ENCODE peak calls at places on chromosome 15, in five cellular contexts. H is B cell, C is tibial artery, E is endothelial cell, G is COR-L47. I is an unnamed sample.

GRCh38 chr15:69403611-69404010 is 10.5 kb upstream of the KIF23 start:
- DNase-seq in H (no peak), C (no peak), E (no peak), G (no peak), I (no peak)

GRCh38 chr15:52805351-52806283 is 15.5 kb upstream of the ONECUT1 start:
- DNase-seq in H (peak), C (no peak), E (peak), G (no peak), I (no peak)

GRCh38 chr15:62306851-62307504 is 141.9 kb upstream of the C2CD4B start:
- DNase-seq in H (peak), C (no peak), E (peak), G (peak), I (no peak)

GRCh38 chr15:98799461-98799971 is 151.2 kb downstream of the IGF1R start:
- DNase-seq in H (no peak), C (no peak), E (peak), G (peak), I (no peak)

GRCh38 chr15:50883903-50884302 is 24.6 kb upstream of the AP4E1 start:
- DNase-seq in H (no peak), C (no peak), E (no peak), G (no peak), I (peak)

GRCh38 chr15:50702762-50703334 is 16.3 kb upstream of the TRPM7 start:
- DNase-seq in H (no peak), C (no peak), E (no peak), G (no peak), I (no peak)

GRCh38 chr15:48112242-48112641 is 8.5 kb upstream of the SLC24A5 start:
- DNase-seq in H (no peak), C (no peak), E (peak), G (peak), I (no peak)

GRCh38 chr15:83206971-83207621 is 527 bp downstream of the HDGFL3 start:
- DNase-seq in H (peak), C (peak), E (peak), G (peak), I (peak)

GRCh38 chr15:29669823-29670222 is 152.4 kb downstream of the TJP1 start:
- DNase-seq in H (no peak), C (no peak), E (no peak), G (no peak), I (no peak)

GRCh38 chr15:92377083-92377789 is 16.4 kb upstream of the ST8SIA2 start:
- DNase-seq in H (no peak), C (no peak), E (no peak), G (no peak), I (no peak)

GRCh38 chr15:34810455-34811146 is 15.3 kb upstream of the ACTC1 start:
- DNase-seq in H (no peak), C (peak), E (no peak), G (no peak), I (peak)

GRCh38 chr15:76274226-76274625 is 37.0 kb downstream of the ETFA start:
- DNase-seq in H (no peak), C (no peak), E (no peak), G (no peak), I (no peak)

GRCh38 chr15:85598203-85598602 is 196.5 kb downstream of the KLHL25 start:
- DNase-seq in H (no peak), C (no peak), E (no peak), G (no peak), I (no peak)

GRCh38 chr15:51688863-51689262 is 7.6 kb downstream of the SCG3 start:
- DNase-seq in H (no peak), C (no peak), E (no peak), G (no peak), I (no peak)

GRCh38 chr15:26644948-26645347 is 127.9 kb downstream of the GABRB3 start:
- DNase-seq in H (no peak), C (no peak), E (no peak), G (no peak), I (no peak)

GRCh38 chr15:71237456-71238188 is 122.4 kb downstream of the THSD4 start:
- DNase-seq in H (no peak), C (no peak), E (no peak), G (peak), I (no peak)

GRCh38 chr15:77851696-77852095 is 219.0 kb upstream of the LINGO1 start:
- DNase-seq in H (no peak), C (peak), E (no peak), G (peak), I (peak)

GRCh38 chr15:91345761-91346160 is 245.7 kb downstream of the SV2B start:
- DNase-seq in H (no peak), C (no peak), E (no peak), G (no peak), I (no peak)

GRCh38 chr15:33215941-33216872 is 21.7 kb upstream of the FMN1 start:
- DNase-seq in H (peak), C (no peak), E (no peak), G (peak), I (no peak)

GRCh38 chr15:45387379-45388007 is 9.1 kb upstream of the GATM start:
- DNase-seq in H (no peak), C (no peak), E (no peak), G (no peak), I (no peak)

GRCh38 chr15:93159892-93160398 is 70.9 kb upstream of the RGMA start:
- DNase-seq in H (no peak), C (no peak), E (no peak), G (no peak), I (no peak)

GRCh38 chr15:42984534-42985034 is 64.0 kb upstream of the TTBK2 start:
- DNase-seq in H (no peak), C (no peak), E (no peak), G (no peak), I (no peak)